ENCODE peak calls at places on chromosomes 7 and 10, in seven cellular contexts. One of them, this sample, is unnamed.

GRCh38 chr7:147804032-147804431 is 786.5 kb upstream of the C7orf33 start:
- DNase-seq in CD4-positive, alpha-beta T cell: no peak
- DNase-seq in heart right ventricle: no peak
- DNase-seq in cardiac fibroblast: no peak
- DNase-seq in fibroblast of the aortic adventitia: no peak
- DNase-seq in cardiac muscle cell: no peak
- DNase-seq in tibial nerve: no peak
- DNase-seq in this sample: peak

GRCh38 chr7:51019891-51020855 is 237.5 kb upstream of the GRB10 start:
- DNase-seq in fibroblast of the aortic adventitia: no peak
- DNase-seq in cardiac muscle cell: no peak
- DNase-seq in heart right ventricle: no peak
- DNase-seq in cardiac fibroblast: no peak
- DNase-seq in CD4-positive, alpha-beta T cell: no peak
- DNase-seq in tibial nerve: no peak
- DNase-seq in this sample: no peak

GRCh38 chr7:72416846-72417245 is 4.7 kb upstream of the CALN1 start:
- DNase-seq in CD4-positive, alpha-beta T cell: no peak
- DNase-seq in cardiac muscle cell: no peak
- DNase-seq in fibroblast of the aortic adventitia: no peak
- DNase-seq in cardiac fibroblast: no peak
- DNase-seq in heart right ventricle: no peak
- DNase-seq in tibial nerve: no peak
- DNase-seq in this sample: no peak

GRCh38 chr10:50554381-50554994 is 69.3 kb downstream of the SGMS1 start:
- DNase-seq in cardiac muscle cell: peak
- DNase-seq in heart right ventricle: no peak
- DNase-seq in CD4-positive, alpha-beta T cell: no peak
- DNase-seq in fibroblast of the aortic adventitia: peak
- DNase-seq in cardiac fibroblast: no peak
- DNase-seq in tibial nerve: no peak
- DNase-seq in this sample: no peak

GRCh38 chr7:3309140-3309539 is 8.1 kb downstream of the SDK1 start:
- DNase-seq in tibial nerve: no peak
- DNase-seq in CD4-positive, alpha-beta T cell: no peak
- DNase-seq in cardiac muscle cell: no peak
- DNase-seq in cardiac fibroblast: peak
- DNase-seq in fibroblast of the aortic adventitia: no peak
- DNase-seq in heart right ventricle: no peak
- DNase-seq in this sample: no peak

GRCh38 chr7:25854608-25855497 is 297.1 kb upstream of the NFE2L3 start:
- DNase-seq in cardiac muscle cell: peak
- DNase-seq in CD4-positive, alpha-beta T cell: no peak
- DNase-seq in heart right ventricle: no peak
- DNase-seq in cardiac fibroblast: peak
- DNase-seq in fibroblast of the aortic adventitia: peak
- DNase-seq in tibial nerve: peak
- DNase-seq in this sample: peak

GRCh38 chr7:144907577-144907976 is 71.7 kb upstream of the TPK1 start:
- DNase-seq in fibroblast of the aortic adventitia: no peak
- DNase-seq in CD4-positive, alpha-beta T cell: no peak
- DNase-seq in tibial nerve: no peak
- DNase-seq in cardiac muscle cell: no peak
- DNase-seq in cardiac fibroblast: no peak
- DNase-seq in heart right ventricle: no peak
- DNase-seq in this sample: no peak

GRCh38 chr10:115129752-115130151 is 36.6 kb downstream of the ATRNL1 start:
- DNase-seq in cardiac fibroblast: peak
- DNase-seq in tibial nerve: no peak
- DNase-seq in cardiac muscle cell: peak
- DNase-seq in heart right ventricle: no peak
- DNase-seq in CD4-positive, alpha-beta T cell: no peak
- DNase-seq in fibroblast of the aortic adventitia: peak
- DNase-seq in this sample: peak

GRCh38 chr10:113298616-113299015 is 254.2 kb upstream of the HABP2 start:
- DNase-seq in cardiac muscle cell: no peak
- DNase-seq in heart right ventricle: no peak
- DNase-seq in CD4-positive, alpha-beta T cell: no peak
- DNase-seq in tibial nerve: no peak
- DNase-seq in fibroblast of the aortic adventitia: no peak
- DNase-seq in cardiac fibroblast: no peak
- DNase-seq in this sample: no peak

GRCh38 chr10:113300628-113301027 is 252.2 kb upstream of the HABP2 start:
- DNase-seq in CD4-positive, alpha-beta T cell: no peak
- DNase-seq in heart right ventricle: no peak
- DNase-seq in tibial nerve: no peak
- DNase-seq in fibroblast of the aortic adventitia: no peak
- DNase-seq in cardiac fibroblast: no peak
- DNase-seq in cardiac muscle cell: no peak
- DNase-seq in this sample: no peak

GRCh38 chr10:113293167-113293566 is 259.7 kb upstream of the HABP2 start:
- DNase-seq in heart right ventricle: no peak
- DNase-seq in CD4-positive, alpha-beta T cell: no peak
- DNase-seq in fibroblast of the aortic adventitia: no peak
- DNase-seq in tibial nerve: no peak
- DNase-seq in cardiac fibroblast: no peak
- DNase-seq in cardiac muscle cell: no peak
- DNase-seq in this sample: no peak

GRCh38 chr10:113294868-113295267 is 258.0 kb upstream of the HABP2 start:
- DNase-seq in cardiac muscle cell: no peak
- DNase-seq in tibial nerve: no peak
- DNase-seq in CD4-positive, alpha-beta T cell: no peak
- DNase-seq in cardiac fibroblast: no peak
- DNase-seq in heart right ventricle: no peak
- DNase-seq in fibroblast of the aortic adventitia: no peak
- DNase-seq in this sample: no peak

DNA sequence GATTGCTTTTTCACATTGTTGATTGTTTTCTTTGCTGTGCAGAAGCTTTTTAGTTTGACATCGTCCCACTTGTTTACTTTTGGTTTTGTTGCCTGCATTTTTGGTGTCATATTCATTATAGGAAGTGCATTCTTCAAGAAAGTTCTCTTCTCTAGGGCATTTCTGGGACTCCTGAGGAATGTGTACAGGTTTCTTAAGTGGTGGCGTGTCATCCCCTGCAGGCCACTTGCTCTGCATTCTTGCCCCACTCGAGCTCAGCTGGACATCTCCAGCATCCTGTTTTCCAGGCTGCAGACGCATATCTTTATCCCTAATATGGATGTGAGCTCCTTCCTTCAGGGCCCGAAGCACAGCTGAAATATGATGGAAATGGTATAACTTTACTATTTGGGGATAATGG is 255.6 kb upstream of the HABP2 start:
- DNase-seq in CD4-positive, alpha-beta T cell: no peak
- DNase-seq in tibial nerve: no peak
- DNase-seq in cardiac fibroblast: peak
- DNase-seq in fibroblast of the aortic adventitia: no peak
- DNase-seq in cardiac muscle cell: no peak
- DNase-seq in heart right ventricle: no peak
- DNase-seq in this sample: peak
- TF ChIP-seq CTCF in CD4-positive, alpha-beta T cell: no peak
- TF ChIP-seq CTCF in tibial nerve: no peak
- TF ChIP-seq CTCF in cardiac fibroblast: no peak
- TF ChIP-seq CTCF in fibroblast of the aortic adventitia: no peak
- TF ChIP-seq CTCF in cardiac muscle cell: no peak
- TF ChIP-seq CTCF in heart right ventricle: no peak
- TF ChIP-seq CTCF in this sample: peak

DNA sequence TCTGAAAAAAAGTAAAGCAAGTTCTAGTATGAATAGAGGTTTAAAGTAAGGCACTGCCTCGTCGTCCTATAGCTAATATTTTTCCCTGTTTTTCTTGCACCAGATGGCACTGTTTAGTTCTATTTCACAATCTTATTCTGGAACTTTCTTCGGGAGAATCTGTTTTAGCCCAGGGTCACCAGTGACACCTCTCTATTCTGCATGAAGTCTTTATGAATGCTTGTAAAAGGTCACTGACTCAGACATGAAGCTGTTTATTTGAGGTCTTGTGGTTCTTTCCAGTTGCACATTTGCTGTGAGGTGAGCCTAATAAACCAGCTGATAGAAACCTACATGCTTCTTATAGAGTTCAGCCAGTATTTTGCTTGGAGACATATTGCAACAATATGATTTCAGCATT is 444.3 kb downstream of the AUTS2 start:
- DNase-seq in cardiac muscle cell: no peak
- DNase-seq in cardiac fibroblast: peak
- DNase-seq in heart right ventricle: no peak
- DNase-seq in tibial nerve: no peak
- DNase-seq in fibroblast of the aortic adventitia: peak
- DNase-seq in CD4-positive, alpha-beta T cell: no peak
- DNase-seq in this sample: peak
- TF ChIP-seq CTCF in cardiac muscle cell: peak
- TF ChIP-seq CTCF in cardiac fibroblast: no peak
- TF ChIP-seq CTCF in heart right ventricle: peak
- TF ChIP-seq CTCF in tibial nerve: peak
- TF ChIP-seq CTCF in fibroblast of the aortic adventitia: peak
- TF ChIP-seq CTCF in CD4-positive, alpha-beta T cell: no peak
- TF ChIP-seq CTCF in this sample: peak

GRCh38 chr7:143003393-143004051 is 23.4 kb downstream of the OR9A2 start:
- DNase-seq in cardiac fibroblast: peak
- DNase-seq in CD4-positive, alpha-beta T cell: peak
- DNase-seq in fibroblast of the aortic adventitia: peak
- DNase-seq in cardiac muscle cell: peak
- DNase-seq in tibial nerve: no peak
- DNase-seq in heart right ventricle: no peak
- DNase-seq in this sample: peak
- TF ChIP-seq CTCF in cardiac fibroblast: peak
- TF ChIP-seq CTCF in CD4-positive, alpha-beta T cell: peak
- TF ChIP-seq CTCF in fibroblast of the aortic adventitia: peak
- TF ChIP-seq CTCF in cardiac muscle cell: peak
- TF ChIP-seq CTCF in tibial nerve: peak
- TF ChIP-seq CTCF in heart right ventricle: peak
- TF ChIP-seq CTCF in this sample: peak

DNA sequence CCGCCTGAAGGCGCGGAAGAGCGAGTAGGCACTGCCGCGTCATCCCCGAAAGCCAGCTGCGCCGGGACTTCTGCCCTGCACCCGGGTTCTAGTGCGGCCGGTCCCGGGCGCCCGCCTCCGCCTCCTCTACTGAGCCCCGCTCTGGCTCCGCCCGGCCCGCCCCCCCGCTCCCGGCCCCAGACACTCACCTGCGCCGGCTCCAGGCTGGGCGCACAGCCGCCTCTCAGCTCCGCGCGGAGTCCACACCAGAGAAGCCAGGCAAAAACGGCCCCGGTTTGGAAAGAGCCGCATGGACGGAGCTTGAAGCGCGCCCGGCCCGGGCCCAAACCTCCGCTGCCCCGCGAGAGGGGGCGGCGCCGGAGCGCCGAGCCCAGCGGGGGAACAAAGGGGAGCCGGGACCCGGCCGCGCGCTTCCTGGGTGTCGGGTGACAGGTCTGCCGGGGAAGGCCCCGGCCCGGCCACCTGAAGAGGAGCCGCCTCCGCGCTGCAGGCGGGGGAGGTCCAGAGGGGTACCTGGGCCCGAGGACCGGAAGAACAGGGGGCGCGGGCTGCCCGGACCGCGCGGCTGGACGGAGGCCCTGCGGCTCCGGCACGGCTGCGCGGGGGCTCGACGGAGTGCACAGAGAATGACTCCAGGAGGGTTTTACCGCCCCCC is 168.2 kb downstream of the NRF1 start:
- DNase-seq in cardiac muscle cell: peak
- DNase-seq in cardiac fibroblast: no peak
- DNase-seq in heart right ventricle: no peak
- DNase-seq in CD4-positive, alpha-beta T cell: no peak
- DNase-seq in tibial nerve: no peak
- DNase-seq in fibroblast of the aortic adventitia: no peak
- DNase-seq in this sample: no peak
- TF ChIP-seq CTCF in cardiac muscle cell: no peak
- TF ChIP-seq CTCF in cardiac fibroblast: no peak
- TF ChIP-seq CTCF in heart right ventricle: no peak
- TF ChIP-seq CTCF in CD4-positive, alpha-beta T cell: no peak
- TF ChIP-seq CTCF in tibial nerve: no peak
- TF ChIP-seq CTCF in fibroblast of the aortic adventitia: no peak
- TF ChIP-seq CTCF in this sample: no peak

This sample was measured in AG10803.